ENCODE peak calls at places on chromosomes 13 and 19, in four cellular contexts. V is retinal pigment epithelial cell; M is astrocyte of the spinal cord; S is CD4-positive, alpha-beta T cell. D is an unnamed sample.

GRCh38 chr13:71751074-71751473 is 115.9 kb downstream of the DACH1 start:
- DNase-seq in V (no peak), M (no peak), S (no peak), D (no peak)

GRCh38 chr19:32896516-32897214 is 27.1 kb upstream of the SLC7A9 start:
- DNase-seq in M (peak), S (no peak), V (no peak), D (no peak)

GRCh38 chr19:38492147-38492813 is 58.8 kb downstream of the RYR1 start:
- DNase-seq in V (no peak), M (no peak), S (no peak), D (no peak)

GRCh38 chr13:97278395-97279078 is 56.4 kb downstream of the MBNL2 start:
- DNase-seq in S (no peak), V (no peak), M (no peak), D (no peak)

GRCh38 chr13:110014719-110015118 is 228.3 kb upstream of the IRS2 start:
- DNase-seq in S (no peak), V (no peak), M (peak), D (no peak)

GRCh38 chr13:29849071-29849541 is 1.3 kb downstream of the UBL3 start:
- DNase-seq in S (no peak), M (no peak), V (no peak), D (no peak)

GRCh38 chr13:102772042-102772425 is 1.6 kb downstream of the TEX30 start:
- DNase-seq in V (no peak), M (no peak), S (no peak), D (no peak)

GRCh38 chr13:113861433-113862030 is 2.3 kb downstream of the GAS6 start:
- DNase-seq in M (no peak), V (no peak), S (no peak), D (no peak)

GRCh38 chr13:37681295-37682032 is 82.9 kb upstream of the POSTN start:
- DNase-seq in M (peak), S (no peak), V (peak), D (no peak)

GRCh38 chr19:2560369-2560768 is 84.4 kb downstream of the GADD45B start:
- DNase-seq in V (no peak), S (no peak), M (no peak), D (no peak)

GRCh38 chr13:75803175-75803611 is 167.1 kb downstream of the LMO7 start:
- DNase-seq in M (no peak), S (peak), V (no peak), D (no peak)

GRCh38 chr13:113946409-113947181 is 27.3 kb downstream of the C13orf46 start:
- DNase-seq in M (no peak), S (no peak), V (no peak), D (no peak)

GRCh38 chr13:45851171-45851889 is at the start of gene SIAH3:
- DNase-seq in M (no peak), S (no peak), V (no peak), D (no peak)

GRCh38 chr19:16370671-16371391 is 46.2 kb downstream of the KLF2 start:
- DNase-seq in S (no peak), M (no peak), V (no peak), D (no peak)

GRCh38 chr13:113120300-113121182 is 2.1 kb upstream of the F10 start:
- DNase-seq in M (no peak), V (no peak), S (no peak), D (peak)

GRCh38 chr19:9528757-9529336 is 9.6 kb downstream of the ZNF426 start:
- DNase-seq in S (no peak), V (peak), M (peak), D (no peak)

GRCh38 chr13:46392967-46393366 is 5.9 kb upstream of the RUBCNL start:
- DNase-seq in S (no peak), V (no peak), M (peak), D (no peak)

GRCh38 chr19:21432590-21432989 is 35.7 kb downstream of the ZNF493 start:
- DNase-seq in S (no peak), M (no peak), V (no peak), D (no peak)

GRCh38 chr19:29804493-29804892 is 7.3 kb upstream of the CCNE1 start:
- DNase-seq in V (no peak), M (no peak), S (no peak), D (no peak)

GRCh38 chr19:11208526-11209471 is 11.5 kb upstream of the KANK2 start:
- DNase-seq in M (no peak), S (no peak), V (no peak), D (no peak)

GRCh38 chr19:49881672-49882394 is 4.3 kb downstream of the TBC1D17 start:
- DNase-seq in S (no peak), V (no peak), M (no peak), D (no peak)

GRCh38 chr13:20684535-20684934 is 19.0 kb upstream of the IL17D start:
- DNase-seq in V (no peak), M (no peak), S (no peak), D (no peak)

GRCh38 chr19:33763661-33764343 is 32.9 kb upstream of the KCTD15 start:
- DNase-seq in V (no peak), M (no peak), S (no peak), D (no peak)

GRCh38 chr13:27924529-27925141 is 4.8 kb downstream of the PDX1 start:
- DNase-seq in M (no peak), V (no peak), S (no peak), D (no peak)

GRCh38 chr19:58097349-58097748 is 682 bp downstream of the ZSCAN18 start:
- DNase-seq in V (no peak), M (no peak), S (no peak), D (no peak)

GRCh38 chr19:19597809-19598306 is 20.6 kb downstream of the PBX4 start:
- DNase-seq in M (no peak), V (no peak), S (peak), D (no peak)

GRCh38 chr19:49224856-49225255 is 67.3 kb downstream of the TRPM4 start:
- DNase-seq in M (peak), V (no peak), S (no peak), D (no peak)

GRCh38 chr13:29905845-29906244 is 55.4 kb upstream of the UBL3 start:
- DNase-seq in V (no peak), S (no peak), M (peak), D (no peak)

GRCh38 chr13:38872693-38873092 is 117.9 kb downstream of the STOML3 start:
- DNase-seq in M (peak), V (no peak), S (peak), D (peak)

GRCh38 chr13:22789027-22789593 is 391.7 kb upstream of the SGCG start:
- DNase-seq in V (no peak), M (no peak), S (no peak), D (no peak)

GRCh38 chr13:42327725-42328124 is 55.8 kb downstream of the AKAP11 start:
- DNase-seq in V (no peak), S (no peak), M (no peak), D (no peak)
- TF ChIP-seq CTCF in V (no peak), S (no peak), M (no peak), D (no peak)

GRCh38 chr19:12945479-12946091 is at the start of gene RAD23A:
- DNase-seq in S (peak), V (peak), M (peak), D (peak)
- TF ChIP-seq CTCF in S (no peak), V (no peak), M (no peak), D (no peak)

GRCh38 chr13:90883592-90883991 is 463.9 kb upstream of the MIR17HG start:
- DNase-seq in V (no peak), M (no peak), S (no peak), D (no peak)
- TF ChIP-seq CTCF in V (no peak), M (no peak), S (no peak), D (no peak)

GRCh38 chr13:72781461-72782439 is at the start of the genes DIS3 and PIBF1:
- DNase-seq in M (peak), S (peak), V (peak), D (peak)
- TF ChIP-seq CTCF in M (no peak), S (no peak), V (peak), D (peak)

DNA sequence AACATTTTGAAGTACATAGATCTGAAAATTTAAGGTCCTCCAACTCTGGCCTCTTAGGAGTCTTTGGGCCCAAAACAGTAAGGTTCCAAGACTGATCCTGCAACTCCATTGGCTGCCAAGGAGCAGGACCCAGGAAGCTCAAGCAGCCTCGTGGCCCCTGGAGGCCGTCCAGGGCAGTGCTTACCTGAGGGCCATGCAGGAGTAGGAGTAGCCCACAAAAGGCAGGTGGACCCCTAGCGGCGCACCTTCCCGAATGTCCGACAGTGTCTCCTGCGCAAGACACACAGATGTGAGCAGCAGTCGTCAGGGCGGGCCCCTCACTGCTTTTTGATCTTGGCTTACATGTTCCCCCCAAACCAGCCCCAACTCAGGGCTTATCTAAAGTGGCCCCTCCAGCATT is 5.7 kb upstream of the SIX5 start:
- DNase-seq in M (no peak), S (no peak), V (no peak), D (no peak)
- TF ChIP-seq CTCF in M (no peak), S (no peak), V (no peak), D (peak)

GRCh38 chr19:31173991-31174390 is 175.2 kb downstream of the TSHZ3 start:
- DNase-seq in V (no peak), M (no peak), S (no peak), D (no peak)
- TF ChIP-seq CTCF in V (no peak), M (no peak), S (no peak), D (no peak)

GRCh38 chr13:101514695-101515275 is 62.3 kb downstream of the ITGBL1 start:
- DNase-seq in M (peak), S (no peak), V (peak), D (no peak)
- TF ChIP-seq CTCF in M (peak), S (peak), V (peak), D (peak)

GRCh38 chr19:45161715-45162463 is 1.1 kb upstream of the NKPD1 start:
- DNase-seq in S (no peak), M (peak), V (no peak), D (peak)
- TF ChIP-seq CTCF in S (no peak), M (peak), V (peak), D (peak)

DNA sequence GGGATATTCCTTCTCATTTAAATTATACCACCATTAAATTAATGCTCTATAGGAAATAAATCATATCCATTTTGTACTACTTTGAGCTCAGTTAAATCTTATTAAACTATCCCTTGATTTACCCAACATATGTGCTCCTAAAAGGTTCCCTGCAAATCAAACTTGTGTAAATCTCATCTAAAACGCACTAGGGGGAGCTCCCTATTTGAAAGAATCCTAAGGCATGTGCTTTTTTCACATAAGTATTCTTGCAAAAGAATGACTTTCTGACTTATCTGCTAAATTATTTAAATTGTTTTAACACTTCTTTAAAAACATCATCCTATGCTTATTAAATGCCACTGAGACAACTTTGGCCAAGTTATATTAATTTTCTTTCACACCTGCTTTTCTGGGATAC is 7.9 kb downstream of the INTS6 start:
- DNase-seq in M (peak), S (no peak), V (no peak), D (no peak)
- TF ChIP-seq CTCF in M (peak), S (peak), V (peak), D (peak)

GRCh38 chr13:42361701-42362100 is 89.7 kb downstream of the AKAP11 start:
- DNase-seq in S (no peak), M (no peak), V (no peak), D (no peak)

GRCh38 chr13:42367836-42368235 is 95.9 kb downstream of the AKAP11 start:
- DNase-seq in M (no peak), S (no peak), V (no peak), D (no peak)

GRCh38 chr13:42363941-42364612 is 92.1 kb downstream of the AKAP11 start:
- DNase-seq in M (peak), S (no peak), V (no peak), D (no peak)

GRCh38 chr13:42360046-42360445 is 88.1 kb downstream of the AKAP11 start:
- DNase-seq in V (no peak), S (no peak), M (no peak), D (no peak)

GRCh38 chr13:42364613-42365000 is 92.7 kb downstream of the AKAP11 start:
- DNase-seq in S (no peak), M (peak), V (no peak), D (no peak)
- TF ChIP-seq CTCF in S (no peak), M (peak), V (peak), D (no peak)